ENCODE peak calls at places on chromosomes 16 and 17, in nine cellular contexts. U is K562, E is heart left ventricle, M is IMR-90, F is AG09309, I is cardiac fibroblast, B is GM10248, J is Peyer's patch, X is epithelial cell of esophagus. O is an unnamed sample.

GRCh38 chr16:12255473-12255872 is 278.9 kb downstream of the SNX29 start:
- DNase-seq in E (no peak), J (no peak), X (no peak), I (peak; percentile 10), F (no peak), U (no peak), M (peak; percentile 44), B (no peak), O (no peak)

GRCh38 chr16:56041556-56042140 is 149.6 kb upstream of the GNAO1 start:
- DNase-seq in I (peak; percentile 2), X (peak; percentile 50), B (peak; percentile 33), E (peak; percentile 22), M (no peak), J (peak; percentile 49), F (no peak), U (peak; percentile 23), O (no peak)

GRCh38 chr17:59762022-59762825 is 54.8 kb downstream of the VMP1 start:
- DNase-seq in J (no peak), M (peak; percentile 89), I (peak; percentile 92), X (peak; percentile 79), U (no peak), E (no peak), F (no peak), B (peak; percentile 46), O (no peak)

GRCh38 chr17:38353084-38353604 is 1.5 kb downstream of the SOCS7 start:
- DNase-seq in I (no peak), M (no peak), E (no peak), B (no peak), U (no peak), F (no peak), X (no peak), J (no peak), O (no peak)

GRCh38 chr17:38752930-38753506 is 477 bp downstream of the PSMB3 start:
- DNase-seq in E (no peak), B (no peak), U (no peak), M (no peak), F (no peak), I (no peak), J (no peak), X (no peak), O (no peak)

GRCh38 chr17:38620551-38621277 is 15.0 kb upstream of the SRCIN1 start:
- DNase-seq in F (no peak), M (no peak), I (no peak), E (no peak), U (no peak), J (peak; percentile 15), B (no peak), X (no peak), O (no peak)

GRCh38 chr16:85286066-85286712 is 173.9 kb upstream of the CIBAR2 start:
- DNase-seq in U (no peak), B (no peak), M (peak; percentile 76), J (no peak), E (peak; percentile 65), F (peak; percentile 48), I (peak; percentile 51), X (peak; percentile 16), O (no peak)

GRCh38 chr17:68141050-68141449 is 105.5 kb downstream of the KPNA2 start:
- DNase-seq in J (no peak), E (no peak), M (peak; percentile 1), X (no peak), F (no peak), B (no peak), U (no peak), I (peak; percentile 14), O (no peak)

GRCh38 chr17:49231563-49231894 is 942 bp upstream of the PHOSPHO1 start:
- DNase-seq in I (no peak), U (no peak), E (no peak), F (no peak), B (no peak), M (no peak), X (no peak), J (no peak), O (no peak)

GRCh38 chr17:43327834-43328420 is 70.9 kb upstream of the ARL4D start:
- DNase-seq in J (no peak), B (no peak), E (no peak), X (no peak), U (no peak), F (no peak), I (no peak), M (no peak), O (no peak)

GRCh38 chr17:43328650-43329049 is 70.1 kb upstream of the ARL4D start:
- DNase-seq in M (no peak), B (no peak), E (no peak), J (no peak), I (no peak), F (no peak), X (peak; percentile 53), U (no peak), O (no peak)

GRCh38 chr17:43327421-43327820 is 71.4 kb upstream of the ARL4D start:
- DNase-seq in U (no peak), X (no peak), M (peak; percentile 20), F (no peak), J (no peak), I (no peak), E (no peak), B (no peak), O (no peak)

GRCh38 chr17:43326490-43327275 is 72.1 kb upstream of the ARL4D start:
- DNase-seq in I (no peak), B (no peak), M (no peak), X (no peak), E (no peak), J (no peak), U (no peak), F (no peak), O (no peak)

GRCh38 chr17:43324205-43324893 is 74.4 kb upstream of the ARL4D start:
- DNase-seq in E (no peak), F (no peak), I (no peak), U (no peak), B (no peak), X (no peak), J (no peak), M (no peak), O (no peak)
- TF ChIP-seq CTCF in E (peak; percentile 20), F (no peak), I (peak; percentile 12), U (no peak), B (peak; percentile 4), X (no peak), J (no peak), M (peak; percentile 6), O (peak; percentile 17)

DNA sequence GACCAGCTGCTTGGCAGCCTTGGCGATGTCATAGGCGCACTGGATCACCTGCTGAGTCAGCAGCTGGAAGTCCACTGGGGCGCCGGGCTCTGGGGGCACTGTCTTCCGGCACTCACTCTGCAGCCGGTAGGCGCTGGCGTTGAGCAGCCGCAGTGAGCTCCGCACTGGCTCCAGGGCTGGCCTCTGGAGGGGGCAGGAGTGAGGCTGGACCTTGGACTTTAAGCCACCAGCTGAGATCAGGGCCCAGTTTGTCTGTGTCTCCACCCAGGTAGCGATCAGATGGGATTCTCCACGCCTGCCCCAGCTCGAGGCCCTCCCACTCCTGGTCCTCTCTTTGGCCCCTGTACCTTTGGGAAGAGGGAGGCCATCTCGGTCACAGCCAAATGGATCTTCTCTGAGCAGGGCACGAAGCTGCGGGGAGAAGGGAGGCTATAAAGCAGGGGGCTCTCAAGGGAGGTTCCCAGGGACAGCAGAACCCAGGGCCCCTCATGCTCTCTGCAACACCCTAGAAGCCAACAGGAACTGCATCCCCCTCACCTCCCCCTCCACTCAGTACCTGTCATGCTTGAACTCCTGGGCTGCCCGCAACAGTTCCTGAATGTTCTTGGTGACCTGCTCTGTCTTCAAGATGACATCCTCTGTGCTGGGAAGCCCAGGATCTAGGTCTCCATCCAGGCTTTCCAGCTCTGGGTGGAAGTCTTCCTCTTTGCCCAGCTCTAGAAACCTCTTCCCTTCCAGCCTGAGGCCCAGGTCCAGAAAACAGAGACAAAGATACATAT is 6.4 kb downstream of the TP53I13 start:
- DNase-seq in M (no peak), B (no peak), J (peak; percentile 86), X (no peak), I (no peak), U (no peak), F (no peak), E (peak; percentile 15), O (peak; percentile 80)
- TF ChIP-seq CTCF in M (no peak), B (no peak), J (peak; percentile 48), X (no peak), I (no peak), U (no peak), F (no peak), E (no peak), O (no peak)

GRCh38 chr17:55845385-55845784 is 94.5 kb downstream of the PCTP start:
- DNase-seq in E (peak; percentile 27), X (peak; percentile 11), M (peak; percentile 20), U (no peak), B (peak; percentile 42), F (no peak), I (peak; percentile 33), J (peak; percentile 53), O (no peak)
- TF ChIP-seq CTCF in E (peak; percentile 73), X (no peak), M (peak; percentile 60), U (no peak), B (peak; percentile 50), F (peak; percentile 55), I (peak; percentile 52), J (peak; percentile 42), O (peak; percentile 57)

GRCh38 chr16:84115919-84116719 is 623 bp downstream of the MBTPS1 start:
- DNase-seq in U (no peak), E (no peak), J (peak; percentile 78), X (peak; percentile 56), M (peak; percentile 39), B (no peak), I (peak; percentile 42), F (no peak), O (no peak)
- TF ChIP-seq CTCF in U (no peak), E (peak; percentile 56), J (peak; percentile 66), X (no peak), M (peak; percentile 37), B (peak; percentile 22), I (no peak), F (peak; percentile 17), O (peak; percentile 48)

DNA sequence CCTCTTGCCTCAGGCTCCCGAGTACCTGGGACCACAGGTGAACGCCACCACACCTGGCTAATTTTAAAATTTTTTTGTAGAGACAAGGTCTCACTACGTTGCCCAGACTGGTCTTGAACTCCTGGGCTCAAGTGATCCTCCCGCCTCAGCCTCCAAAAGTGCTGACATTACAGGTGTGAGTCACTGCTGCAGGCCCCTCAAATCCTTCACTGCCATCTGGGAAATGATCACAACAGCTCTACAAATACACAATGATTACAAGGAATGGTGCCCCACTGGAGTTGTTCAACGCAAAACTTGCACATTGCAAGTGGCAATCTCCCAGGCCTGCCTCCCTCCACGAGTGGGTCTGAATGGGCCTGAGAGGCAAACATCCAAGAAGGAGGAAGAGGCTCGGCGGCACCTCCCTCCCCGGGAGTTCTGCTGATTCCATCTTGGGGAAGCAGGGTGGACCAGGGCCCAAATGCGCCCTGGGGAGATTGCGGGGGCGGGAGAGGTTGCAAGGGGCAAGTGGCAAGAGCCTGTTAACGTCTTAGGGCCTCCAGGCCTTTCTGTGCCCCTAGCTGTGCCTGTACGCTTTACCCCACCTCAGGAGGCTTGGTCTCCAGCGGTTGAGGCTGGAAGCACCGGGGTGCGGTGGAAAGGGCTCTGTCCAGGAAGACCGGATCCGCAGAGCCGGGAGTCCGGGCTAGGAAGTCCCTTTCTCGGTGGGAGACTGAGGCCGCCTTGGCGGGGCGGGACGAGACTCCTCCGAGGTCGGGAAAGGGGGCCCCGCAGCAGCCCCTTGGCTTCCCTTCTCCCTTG is 656 bp upstream of the IGFBP4 start:
- DNase-seq in I (peak; percentile 54), X (no peak), M (peak; percentile 47), U (peak; percentile 62), J (peak; percentile 58), B (no peak), F (no peak), E (peak; percentile 50), O (no peak)
- TF ChIP-seq CTCF in I (no peak), X (peak; percentile 5), M (no peak), U (no peak), J (peak; percentile 29), B (no peak), F (no peak), E (no peak), O (no peak)

O was measured in osteocyte.